ENCODE peak calls at places on chromosomes 16 and 17, in ten cellular contexts. One of them, this sample, is unnamed.

GRCh38 chr17:78314683-78315354 is 45.1 kb downstream of the SOCS3 start:
- DNase-seq in endodermal cell: peak; percentile 82
- DNase-seq in PC-3: no peak
- DNase-seq in OCI-LY7: no peak
- DNase-seq in NCI-H1417: no peak
- DNase-seq in AG10803: no peak
- DNase-seq in activated T-cell treated with anti-CD3 and anti-CD28 coated beads for 1 hour: no peak
- DNase-seq in naive thymus-derived CD8-positive, alpha-beta T cell: no peak
- DNase-seq in GM13976: no peak
- DNase-seq in iPS-NIHi11: no peak
- DNase-seq in this sample: no peak

GRCh38 chr17:62649570-62649969 is 22.1 kb downstream of the MRC2 start:
- DNase-seq in AG10803: peak; percentile 35
- DNase-seq in naive thymus-derived CD8-positive, alpha-beta T cell: no peak
- DNase-seq in PC-3: no peak
- DNase-seq in GM13976: no peak
- DNase-seq in iPS-NIHi11: no peak
- DNase-seq in endodermal cell: no peak
- DNase-seq in OCI-LY7: no peak
- DNase-seq in activated T-cell treated with anti-CD3 and anti-CD28 coated beads for 1 hour: no peak
- DNase-seq in NCI-H1417: no peak
- DNase-seq in this sample: no peak

GRCh38 chr16:55842369-55843104 is 9.6 kb upstream of the CES1 start:
- DNase-seq in OCI-LY7: peak; percentile 55
- DNase-seq in naive thymus-derived CD8-positive, alpha-beta T cell: no peak
- DNase-seq in activated T-cell treated with anti-CD3 and anti-CD28 coated beads for 1 hour: no peak
- DNase-seq in iPS-NIHi11: peak; percentile 69
- DNase-seq in endodermal cell: no peak
- DNase-seq in PC-3: peak; percentile 51
- DNase-seq in NCI-H1417: peak; percentile 13
- DNase-seq in AG10803: peak; percentile 42
- DNase-seq in GM13976: peak; percentile 68
- DNase-seq in this sample: peak; percentile 61

GRCh38 chr17:9187828-9188227 is 166.5 kb downstream of the NTN1 start:
- DNase-seq in iPS-NIHi11: no peak
- DNase-seq in AG10803: no peak
- DNase-seq in NCI-H1417: no peak
- DNase-seq in endodermal cell: no peak
- DNase-seq in PC-3: no peak
- DNase-seq in GM13976: no peak
- DNase-seq in OCI-LY7: no peak
- DNase-seq in activated T-cell treated with anti-CD3 and anti-CD28 coated beads for 1 hour: no peak
- DNase-seq in naive thymus-derived CD8-positive, alpha-beta T cell: no peak
- DNase-seq in this sample: no peak

GRCh38 chr17:51044964-51045363 is 75.7 kb downstream of the SPAG9 start:
- DNase-seq in NCI-H1417: no peak
- DNase-seq in endodermal cell: peak; percentile 62
- DNase-seq in activated T-cell treated with anti-CD3 and anti-CD28 coated beads for 1 hour: no peak
- DNase-seq in PC-3: no peak
- DNase-seq in AG10803: no peak
- DNase-seq in naive thymus-derived CD8-positive, alpha-beta T cell: no peak
- DNase-seq in iPS-NIHi11: no peak
- DNase-seq in GM13976: no peak
- DNase-seq in OCI-LY7: no peak
- DNase-seq in this sample: no peak

GRCh38 chr16:87881327-87882200 is 12.3 kb upstream of the SLC7A5 start:
- DNase-seq in iPS-NIHi11: no peak
- DNase-seq in GM13976: no peak
- DNase-seq in activated T-cell treated with anti-CD3 and anti-CD28 coated beads for 1 hour: no peak
- DNase-seq in OCI-LY7: no peak
- DNase-seq in NCI-H1417: peak; percentile 53
- DNase-seq in endodermal cell: no peak
- DNase-seq in naive thymus-derived CD8-positive, alpha-beta T cell: no peak
- DNase-seq in PC-3: no peak
- DNase-seq in AG10803: no peak
- DNase-seq in this sample: no peak

GRCh38 chr16:71499775-71500364 is 10.7 kb upstream of the ZNF19 start:
- DNase-seq in naive thymus-derived CD8-positive, alpha-beta T cell: peak; percentile 28
- DNase-seq in PC-3: peak; percentile 71
- DNase-seq in NCI-H1417: no peak
- DNase-seq in GM13976: peak; percentile 66
- DNase-seq in iPS-NIHi11: peak; percentile 67
- DNase-seq in activated T-cell treated with anti-CD3 and anti-CD28 coated beads for 1 hour: peak; percentile 9
- DNase-seq in AG10803: peak; percentile 61
- DNase-seq in OCI-LY7: peak; percentile 69
- DNase-seq in endodermal cell: peak; percentile 79
- DNase-seq in this sample: peak; percentile 66

GRCh38 chr17:73227944-73228343 is 33.7 kb downstream of the CPSF4L start:
- DNase-seq in iPS-NIHi11: no peak
- DNase-seq in GM13976: no peak
- DNase-seq in endodermal cell: no peak
- DNase-seq in activated T-cell treated with anti-CD3 and anti-CD28 coated beads for 1 hour: no peak
- DNase-seq in NCI-H1417: no peak
- DNase-seq in PC-3: no peak
- DNase-seq in naive thymus-derived CD8-positive, alpha-beta T cell: no peak
- DNase-seq in AG10803: no peak
- DNase-seq in OCI-LY7: no peak
- DNase-seq in this sample: no peak

GRCh38 chr16:30131869-30132475 is 9.0 kb upstream of the MAPK3 start:
- DNase-seq in GM13976: no peak
- DNase-seq in endodermal cell: no peak
- DNase-seq in OCI-LY7: no peak
- DNase-seq in PC-3: no peak
- DNase-seq in iPS-NIHi11: no peak
- DNase-seq in NCI-H1417: peak; percentile 47
- DNase-seq in naive thymus-derived CD8-positive, alpha-beta T cell: no peak
- DNase-seq in AG10803: peak; percentile 64
- DNase-seq in activated T-cell treated with anti-CD3 and anti-CD28 coated beads for 1 hour: no peak
- DNase-seq in this sample: no peak

GRCh38 chr16:68718596-68718995 is 18.5 kb upstream of the CDH1 start:
- DNase-seq in PC-3: no peak
- DNase-seq in naive thymus-derived CD8-positive, alpha-beta T cell: no peak
- DNase-seq in NCI-H1417: peak; percentile 5
- DNase-seq in endodermal cell: no peak
- DNase-seq in OCI-LY7: no peak
- DNase-seq in AG10803: peak; percentile 33
- DNase-seq in iPS-NIHi11: no peak
- DNase-seq in GM13976: no peak
- DNase-seq in activated T-cell treated with anti-CD3 and anti-CD28 coated beads for 1 hour: no peak
- DNase-seq in this sample: no peak

GRCh38 chr17:29495011-29495410 is 71.8 kb downstream of the ABHD15 start:
- DNase-seq in PC-3: peak; percentile 12
- DNase-seq in iPS-NIHi11: no peak
- DNase-seq in NCI-H1417: no peak
- DNase-seq in naive thymus-derived CD8-positive, alpha-beta T cell: no peak
- DNase-seq in activated T-cell treated with anti-CD3 and anti-CD28 coated beads for 1 hour: no peak
- DNase-seq in AG10803: peak; percentile 34
- DNase-seq in OCI-LY7: no peak
- DNase-seq in GM13976: no peak
- DNase-seq in endodermal cell: no peak
- DNase-seq in this sample: no peak

GRCh38 chr17:68820825-68821481 is 134.2 kb downstream of the ABCA8 start:
- DNase-seq in PC-3: no peak
- DNase-seq in NCI-H1417: no peak
- DNase-seq in endodermal cell: no peak
- DNase-seq in GM13976: no peak
- DNase-seq in naive thymus-derived CD8-positive, alpha-beta T cell: no peak
- DNase-seq in iPS-NIHi11: no peak
- DNase-seq in AG10803: no peak
- DNase-seq in OCI-LY7: no peak
- DNase-seq in activated T-cell treated with anti-CD3 and anti-CD28 coated beads for 1 hour: no peak
- DNase-seq in this sample: peak; percentile 52

GRCh38 chr17:78450696-78451344 is 72.4 kb downstream of the PGS1 start:
- DNase-seq in NCI-H1417: no peak
- DNase-seq in AG10803: no peak
- DNase-seq in GM13976: no peak
- DNase-seq in naive thymus-derived CD8-positive, alpha-beta T cell: no peak
- DNase-seq in endodermal cell: peak; percentile 71
- DNase-seq in OCI-LY7: peak; percentile 15
- DNase-seq in activated T-cell treated with anti-CD3 and anti-CD28 coated beads for 1 hour: no peak
- DNase-seq in iPS-NIHi11: no peak
- DNase-seq in PC-3: no peak
- DNase-seq in this sample: no peak

GRCh38 chr16:89009343-89010209 is 32.6 kb upstream of the CBFA2T3 start:
- DNase-seq in endodermal cell: peak; percentile 82
- DNase-seq in OCI-LY7: peak; percentile 46
- DNase-seq in PC-3: peak; percentile 20
- DNase-seq in iPS-NIHi11: peak; percentile 81
- DNase-seq in GM13976: peak; percentile 73
- DNase-seq in activated T-cell treated with anti-CD3 and anti-CD28 coated beads for 1 hour: no peak
- DNase-seq in AG10803: no peak
- DNase-seq in NCI-H1417: no peak
- DNase-seq in naive thymus-derived CD8-positive, alpha-beta T cell: no peak
- DNase-seq in this sample: peak; percentile 47

GRCh38 chr17:81164464-81165245 is 652 bp upstream of the PVALEF start:
- DNase-seq in OCI-LY7: no peak
- DNase-seq in endodermal cell: peak; percentile 68
- DNase-seq in NCI-H1417: peak; percentile 16
- DNase-seq in activated T-cell treated with anti-CD3 and anti-CD28 coated beads for 1 hour: no peak
- DNase-seq in naive thymus-derived CD8-positive, alpha-beta T cell: no peak
- DNase-seq in iPS-NIHi11: no peak
- DNase-seq in PC-3: no peak
- DNase-seq in AG10803: no peak
- DNase-seq in GM13976: no peak
- DNase-seq in this sample: no peak

GRCh38 chr17:54899721-54900456 is 763 bp upstream of the TOM1L1 start:
- DNase-seq in OCI-LY7: no peak
- DNase-seq in GM13976: no peak
- DNase-seq in NCI-H1417: peak; percentile 80
- DNase-seq in activated T-cell treated with anti-CD3 and anti-CD28 coated beads for 1 hour: no peak
- DNase-seq in iPS-NIHi11: peak; percentile 24
- DNase-seq in AG10803: no peak
- DNase-seq in endodermal cell: peak; percentile 80
- DNase-seq in PC-3: no peak
- DNase-seq in naive thymus-derived CD8-positive, alpha-beta T cell: no peak
- DNase-seq in this sample: peak; percentile 89

This sample was measured in mesendoderm.